ENCODE peak calls at places on chromosomes 12 and 14, in seven cellular contexts. V, P, J, C, K, U and H are unnamed samples.

GRCh38 chr12:62817556-62818271 is 117.2 kb downstream of the PPM1H start:
- DNase-seq in V (no peak), P (peak; percentile 49), J (no peak), C (peak; percentile 78), K (no peak), U (no peak), H (no peak)

GRCh38 chr14:66082009-66082408 is 404.2 kb upstream of the CCDC196 start:
- DNase-seq in V (no peak), P (no peak), J (no peak), C (no peak), K (no peak), U (no peak), H (no peak)

GRCh38 chr14:90275820-90276219 is 19.5 kb downstream of the PSMC1 start:
- DNase-seq in V (no peak), P (no peak), J (no peak), C (no peak), K (no peak), U (no peak), H (no peak)

GRCh38 chr14:103108749-103109207 is 14.3 kb downstream of the EXOC3L4 start:
- DNase-seq in V (no peak), P (no peak), J (peak; percentile 37), C (no peak), K (no peak), U (peak; percentile 34), H (no peak)

GRCh38 chr12:76111209-76111749 is 26.8 kb upstream of the NAP1L1 start:
- DNase-seq in V (no peak), P (no peak), J (no peak), C (no peak), K (no peak), U (no peak), H (no peak)

GRCh38 chr12:85016423-85016822 is 19.7 kb downstream of the TSPAN19 start:
- DNase-seq in V (no peak), P (peak; percentile 97), J (peak; percentile 97), C (no peak), K (no peak), U (no peak), H (no peak)

GRCh38 chr12:6828671-6829531 is 694 bp downstream of the P3H3 start:
- DNase-seq in V (no peak), P (no peak), J (peak; percentile 88), C (no peak), K (no peak), U (peak; percentile 72), H (no peak)

GRCh38 chr12:80321653-80322052 is 122.4 kb upstream of the PTPRQ start:
- DNase-seq in V (no peak), P (peak; percentile 91), J (peak; percentile 62), C (no peak), K (no peak), U (no peak), H (no peak)

GRCh38 chr12:121843236-121843982 is 15.2 kb downstream of the HPD start:
- DNase-seq in V (no peak), P (no peak), J (no peak), C (no peak), K (no peak), U (peak; percentile 45), H (no peak)

GRCh38 chr12:116381744-116382455 is 104.4 kb upstream of the MED13L start:
- DNase-seq in V (no peak), P (peak; percentile 56), J (peak; percentile 97), C (no peak), K (peak; percentile 82), U (no peak), H (no peak)

GRCh38 chr12:32390572-32391219 is 8.7 kb upstream of the FGD4 start:
- DNase-seq in V (peak; percentile 81), P (peak; percentile 26), J (peak; percentile 33), C (no peak), K (no peak), U (no peak), H (no peak)

GRCh38 chr12:7219599-7220243 is 30.2 kb downstream of the PEX5 start:
- DNase-seq in V (peak; percentile 57), P (peak; percentile 67), J (peak; percentile 84), C (peak; percentile 79), K (peak; percentile 78), U (peak; percentile 44), H (peak; percentile 71)

GRCh38 chr12:122867701-122868461 is 28.0 kb downstream of the VPS37B start:
- DNase-seq in V (peak; percentile 52), P (peak; percentile 84), J (no peak), C (no peak), K (no peak), U (no peak), H (no peak)

GRCh38 chr14:81221579-81222102 is 882 bp upstream of the GTF2A1 start:
- DNase-seq in V (no peak), P (no peak), J (no peak), C (no peak), K (no peak), U (no peak), H (no peak)

DNA sequence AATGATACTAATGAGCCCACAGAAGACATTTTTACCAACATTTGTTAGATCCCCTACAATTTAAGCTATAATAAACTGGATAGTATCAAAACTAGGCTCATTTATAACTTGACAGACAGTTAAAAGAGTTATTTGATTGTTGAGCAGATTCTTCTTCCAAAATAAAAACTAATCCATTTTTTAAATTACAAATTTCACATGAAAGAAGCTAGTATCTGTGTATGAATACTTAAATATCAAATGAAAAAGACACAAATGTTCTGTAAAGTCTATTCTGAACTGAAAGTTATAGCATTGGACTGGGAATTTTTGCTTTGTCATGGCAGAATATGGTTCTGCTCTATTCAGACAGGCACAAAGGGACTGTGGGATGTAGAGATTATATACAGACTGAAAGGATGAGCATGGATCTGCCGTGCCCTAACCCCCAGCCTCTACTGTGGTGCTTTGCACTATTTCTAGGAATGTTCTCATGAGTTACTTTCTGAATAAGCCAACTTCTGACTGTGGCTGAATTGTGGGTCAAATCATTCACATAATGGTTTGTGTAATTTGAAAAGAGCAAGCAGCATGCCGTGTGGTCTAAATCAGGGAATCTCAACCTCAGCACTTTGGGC is 352.7 kb downstream of the KCNH5 start:
- DNase-seq in V (no peak), P (peak; percentile 34), J (no peak), C (no peak), K (no peak), U (no peak), H (no peak)
- H3K4me3 ChIP-seq in V (no peak overlapping the region), P (no peak overlapping the region), J (peak overlapping the region; percentile 4), C (no peak overlapping the region), K (no peak overlapping the region), U (no peak overlapping the region), H (no peak overlapping the region)

GRCh38 chr12:49965836-49966235 is 4.2 kb downstream of the AQP5 start:
- DNase-seq in V (no peak), P (no peak), J (no peak), C (no peak), K (no peak), U (no peak), H (no peak)
- H3K27me3 ChIP-seq in V (peaks cover 26% of the 10 kb centered on the region), P (peaks cover 8% of the 10 kb centered on the region), J (peaks cover 14% of the 10 kb centered on the region), C (peaks cover 77% of the 10 kb centered on the region), K (peaks cover 31% of the 10 kb centered on the region), U (peaks cover 56% of the 10 kb centered on the region), H (no peaks in the 10 kb centered on the region)

GRCh38 chr12:111602348-111602747 is 3.2 kb upstream of the ATXN2 start:
- DNase-seq in V (no peak), P (no peak), J (no peak), C (no peak), K (no peak), U (no peak), H (no peak)

GRCh38 chr12:111607239-111607638 is 8.1 kb upstream of the ATXN2 start:
- DNase-seq in V (no peak), P (no peak), J (no peak), C (no peak), K (no peak), U (no peak), H (no peak)

GRCh38 chr12:111605931-111606625 is 7.0 kb upstream of the ATXN2 start:
- DNase-seq in V (no peak), P (no peak), J (peak; percentile 19), C (no peak), K (no peak), U (no peak), H (no peak)

GRCh38 chr12:111606651-111607232 is 7.6 kb upstream of the ATXN2 start:
- DNase-seq in V (no peak), P (no peak), J (no peak), C (no peak), K (no peak), U (no peak), H (no peak)
- H3K4me3 ChIP-seq in V (no peak overlapping the region), P (no peak overlapping the region), J (no peak overlapping the region), C (no peak overlapping the region), K (no peak overlapping the region), U (no peak overlapping the region), H (no peak overlapping the region)

DNA sequence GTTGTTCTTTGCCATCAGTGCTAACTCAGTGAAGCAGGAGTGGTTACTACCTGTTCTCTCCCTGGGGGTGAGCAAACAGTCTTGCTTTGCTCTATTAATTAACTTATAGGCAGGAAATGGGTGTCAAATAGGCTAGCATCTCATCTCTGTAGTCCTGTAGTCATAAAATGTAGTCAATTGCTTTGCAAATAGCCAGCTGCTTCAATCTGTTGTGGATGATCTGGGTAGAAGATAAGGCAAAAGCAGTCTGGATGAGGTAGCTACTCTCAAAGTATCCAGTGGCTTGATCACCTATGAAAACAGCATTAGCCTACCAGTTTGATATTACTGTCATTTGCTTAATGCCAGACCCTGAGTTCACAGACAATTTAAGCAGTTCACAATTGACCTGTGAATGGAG is 369.0 kb upstream of the TMTC1 start:
- DNase-seq in V (no peak), P (no peak), J (no peak), C (no peak), K (no peak), U (no peak), H (no peak)
- H3K27me3 ChIP-seq in V (no peaks in the 10 kb centered on the region), P (no peaks in the 10 kb centered on the region), J (no peaks in the 10 kb centered on the region), C (no peaks in the 10 kb centered on the region), K (no peaks in the 10 kb centered on the region), U (no peaks in the 10 kb centered on the region), H (no peaks in the 10 kb centered on the region)

DNA sequence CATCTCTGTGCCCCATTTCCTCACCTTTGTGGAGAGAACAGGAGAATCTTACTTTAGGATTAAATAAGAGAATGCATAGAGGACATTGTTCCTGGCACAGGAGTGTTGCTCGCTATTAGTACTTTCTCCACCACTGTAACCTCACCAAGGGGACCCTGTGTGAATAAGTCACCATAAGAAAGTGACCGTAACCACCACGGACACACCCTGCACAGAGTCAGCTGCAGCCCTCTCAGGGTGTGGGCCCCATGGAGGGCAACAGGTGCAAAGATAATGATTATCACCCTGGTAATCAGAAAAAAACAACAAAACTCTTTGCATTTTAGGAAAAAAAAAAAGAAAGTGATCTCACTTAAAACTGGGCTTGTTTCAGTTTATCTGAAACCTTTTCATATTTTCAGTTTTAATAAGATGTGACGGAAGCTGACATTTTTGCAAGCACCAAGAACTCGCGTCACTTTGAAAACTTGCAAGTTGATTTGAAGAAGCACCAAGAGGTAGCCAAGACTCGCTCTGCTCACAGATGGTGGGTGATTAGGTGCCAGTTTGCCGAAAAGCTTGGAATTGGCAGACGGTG is 87.0 kb upstream of the VRK1 start:
- DNase-seq in V (no peak), P (no peak), J (no peak), C (no peak), K (no peak), U (no peak), H (no peak)
- H3K4me3 ChIP-seq in V (no peak overlapping the region), P (no peak overlapping the region), J (no peak overlapping the region), C (no peak overlapping the region), K (no peak overlapping the region), U (no peak overlapping the region), H (no peak overlapping the region)

GRCh38 chr12:127829974-127830543 is 436.9 kb upstream of the TMEM132C start:
- DNase-seq in V (no peak), P (no peak), J (no peak), C (no peak), K (no peak), U (no peak), H (no peak)
- H3K27me3 ChIP-seq in V (no peaks in the 10 kb centered on the region), P (no peaks in the 10 kb centered on the region), J (no peaks in the 10 kb centered on the region), C (no peaks in the 10 kb centered on the region), K (no peaks in the 10 kb centered on the region), U (no peaks in the 10 kb centered on the region), H (no peaks in the 10 kb centered on the region)